ENCODE peak calls at places on chromosome 1, in ten cellular contexts. M is MCF 10A; P is epithelial cell of prostate; I is NCI-H446; R is T-cell; L is SJSA1; E is SK-N-SH; B is effector CD4-positive, alpha-beta T cell; Y is NCI-H1417 treated with DMSO at 0.1 percent for 48 hours; Q is fibroblast of pulmonary artery. F is an unnamed sample.

GRCh38 chr1:31707711-31708110 is 3.9 kb upstream of the COL16A1 start:
- DNase-seq in Y (no peak), B (no peak), L (peak; percentile 76), E (no peak), R (no peak), Q (peak; percentile 85), M (peak; percentile 74), I (no peak), P (no peak), F (no peak)

GRCh38 chr1:41589395-41589794 is 104.9 kb upstream of the EDN2 start:
- DNase-seq in Y (no peak), I (no peak), Q (no peak), B (no peak), E (no peak), P (no peak), L (no peak), R (no peak), M (no peak), F (no peak)

GRCh38 chr1:87330201-87330953 is 1.7 kb downstream of the LMO4 start:
- DNase-seq in L (peak; percentile 59), P (no peak), Q (no peak), I (no peak), M (peak; percentile 43), R (no peak), Y (no peak), E (no peak), B (no peak), F (no peak)

GRCh38 chr1:26554781-26555180 is 25.2 kb downstream of the RPS6KA1 start:
- DNase-seq in Y (no peak), P (no peak), L (no peak), R (no peak), Q (no peak), B (no peak), I (no peak), M (no peak), E (no peak), F (no peak)

GRCh38 chr1:234570741-234571140 is 39.2 kb downstream of the IRF2BP2 start:
- DNase-seq in Q (no peak), L (no peak), E (no peak), B (no peak), M (no peak), I (no peak), R (no peak), Y (no peak), P (no peak), F (no peak)

GRCh38 chr1:184820218-184820720 is 65.6 kb upstream of the EDEM3 start:
- DNase-seq in P (no peak), M (no peak), Q (no peak), B (no peak), I (no peak), E (no peak), Y (no peak), R (no peak), L (no peak), F (no peak)

GRCh38 chr1:247110627-247111258 is 6.6 kb upstream of the ZNF669 start:
- DNase-seq in M (no peak), B (no peak), Y (no peak), L (no peak), P (no peak), E (no peak), Q (no peak), R (no peak), I (no peak), F (no peak)

GRCh38 chr1:197178998-197179397 is 32.5 kb upstream of the ASPM start:
- DNase-seq in L (peak; percentile 29), I (no peak), P (no peak), M (peak; percentile 30), B (no peak), R (no peak), Q (peak; percentile 82), Y (no peak), E (no peak), F (no peak)

GRCh38 chr1:9181990-9182783 is 52.4 kb upstream of the H6PD start:
- DNase-seq in B (no peak), L (peak; percentile 68), M (peak; percentile 63), Q (peak; percentile 56), I (no peak), E (peak; percentile 86), Y (no peak), R (no peak), P (no peak), F (no peak)

GRCh38 chr1:205665216-205665757 is 15.0 kb downstream of the SLC45A3 start:
- DNase-seq in E (no peak), I (no peak), P (no peak), M (no peak), Y (no peak), B (no peak), R (no peak), Q (no peak), L (no peak), F (no peak)

GRCh38 chr1:198423701-198424100 is 116.8 kb downstream of the ATP6V1G3 start:
- DNase-seq in E (no peak), R (no peak), B (no peak), Y (no peak), L (no peak), Q (no peak), M (peak; percentile 53), P (no peak), I (no peak), F (no peak)

GRCh38 chr1:55233149-55233777 is 18.1 kb upstream of the USP24 start:
- DNase-seq in B (no peak), M (no peak), I (no peak), Q (no peak), L (peak; percentile 82), Y (no peak), E (no peak), P (no peak), R (no peak), F (no peak)

GRCh38 chr1:112406771-112407170 is 10.8 kb downstream of the CTTNBP2NL start:
- DNase-seq in Y (no peak), M (no peak), L (no peak), I (no peak), P (no peak), Q (no peak), R (no peak), B (no peak), E (no peak), F (no peak)

GRCh38 chr1:162218546-162218945 is 149.1 kb downstream of the NOS1AP start:
- DNase-seq in B (no peak), R (no peak), L (no peak), I (no peak), Y (no peak), E (no peak), M (no peak), Q (no peak), P (no peak), F (no peak)

GRCh38 chr1:2643414-2644077 is 10.7 kb upstream of the MMEL1 start:
- DNase-seq in P (no peak), Q (no peak), I (no peak), E (no peak), M (no peak), L (no peak), Y (no peak), R (no peak), B (no peak), F (no peak)

GRCh38 chr1:24849653-24850295 is 80.3 kb downstream of the RUNX3 start:
- DNase-seq in L (peak; percentile 44), E (no peak), Q (peak; percentile 50), R (no peak), I (no peak), B (no peak), Y (no peak), P (no peak), M (no peak), F (peak; percentile 19)

GRCh38 chr1:23470282-23471070 is 13.5 kb downstream of the ASAP3 start:
- DNase-seq in E (no peak), R (no peak), Q (peak; percentile 94), P (no peak), L (no peak), M (peak; percentile 28), B (no peak), Y (no peak), I (no peak), F (no peak)